ENCODE peak calls at places on chromosomes 4 and X, in five cellular contexts. One of them, this sample, is unnamed.

GRCh38 chr4:53932784-53933183 is 131.6 kb downstream of the CHIC2 start:
- DNase-seq in AG08396: peak; percentile 31
- DNase-seq in HTR-8/SVneo: no peak
- DNase-seq in activated T-cell treated with anti-CD3 and anti-CD28 coated beads, Interleukin-2, amount 50 U/mL, for 24 hours: no peak
- DNase-seq in AG09309: peak; percentile 83
- DNase-seq in this sample: no peak

GRCh38 chr4:38691251-38692008 is 27.4 kb downstream of the KLF3 start:
- DNase-seq in AG09309: peak; percentile 71
- DNase-seq in activated T-cell treated with anti-CD3 and anti-CD28 coated beads, Interleukin-2, amount 50 U/mL, for 24 hours: no peak
- DNase-seq in HTR-8/SVneo: no peak
- DNase-seq in AG08396: peak; percentile 43
- DNase-seq in this sample: no peak

GRCh38 chrX:153414838-153415552 is 3.7 kb downstream of the ZFP92 start:
- DNase-seq in AG09309: no peak
- DNase-seq in AG08396: no peak
- DNase-seq in HTR-8/SVneo: no peak
- DNase-seq in activated T-cell treated with anti-CD3 and anti-CD28 coated beads, Interleukin-2, amount 50 U/mL, for 24 hours: no peak
- DNase-seq in this sample: no peak

GRCh38 chr4:105971032-105971431 is 75.8 kb downstream of the NPNT start:
- DNase-seq in AG09309: no peak
- DNase-seq in activated T-cell treated with anti-CD3 and anti-CD28 coated beads, Interleukin-2, amount 50 U/mL, for 24 hours: no peak
- DNase-seq in HTR-8/SVneo: no peak
- DNase-seq in AG08396: no peak
- DNase-seq in this sample: no peak

GRCh38 chr4:684611-685010 is 4.3 kb downstream of the SLC49A3 start:
- DNase-seq in AG09309: no peak
- DNase-seq in AG08396: no peak
- DNase-seq in HTR-8/SVneo: no peak
- DNase-seq in activated T-cell treated with anti-CD3 and anti-CD28 coated beads, Interleukin-2, amount 50 U/mL, for 24 hours: no peak
- DNase-seq in this sample: no peak

GRCh38 chr4:55175779-55176231 is 50.4 kb upstream of the KDR start:
- DNase-seq in activated T-cell treated with anti-CD3 and anti-CD28 coated beads, Interleukin-2, amount 50 U/mL, for 24 hours: no peak
- DNase-seq in AG08396: peak; percentile 53
- DNase-seq in HTR-8/SVneo: peak; percentile 47
- DNase-seq in AG09309: no peak
- DNase-seq in this sample: no peak

GRCh38 chr4:170591076-170591475 is 501.3 kb upstream of the AADAT start:
- DNase-seq in HTR-8/SVneo: no peak
- DNase-seq in AG08396: no peak
- DNase-seq in activated T-cell treated with anti-CD3 and anti-CD28 coated beads, Interleukin-2, amount 50 U/mL, for 24 hours: no peak
- DNase-seq in AG09309: no peak
- DNase-seq in this sample: no peak

GRCh38 chr4:143234153-143234552 is 49.4 kb downstream of the USP38 start:
- DNase-seq in AG09309: no peak
- DNase-seq in AG08396: peak; percentile 11
- DNase-seq in HTR-8/SVneo: no peak
- DNase-seq in activated T-cell treated with anti-CD3 and anti-CD28 coated beads, Interleukin-2, amount 50 U/mL, for 24 hours: no peak
- DNase-seq in this sample: no peak

GRCh38 chr4:107631568-107631967 is 88.5 kb downstream of the PAPSS1 start:
- DNase-seq in activated T-cell treated with anti-CD3 and anti-CD28 coated beads, Interleukin-2, amount 50 U/mL, for 24 hours: no peak
- DNase-seq in AG08396: no peak
- DNase-seq in AG09309: no peak
- DNase-seq in HTR-8/SVneo: no peak
- DNase-seq in this sample: no peak

GRCh38 chr4:10773656-10774055 is 89.1 kb upstream of the CLNK start:
- DNase-seq in AG09309: no peak
- DNase-seq in AG08396: no peak
- DNase-seq in HTR-8/SVneo: no peak
- DNase-seq in activated T-cell treated with anti-CD3 and anti-CD28 coated beads, Interleukin-2, amount 50 U/mL, for 24 hours: no peak
- DNase-seq in this sample: no peak

This sample was measured in GM10248.